ENCODE peak calls at places on chromosomes 11 and 22, in seven cellular contexts. One of them, this sample, is unnamed.

GRCh38 chr11:7115775-7116174 is 27.0 kb downstream of the RBMXL2 start:
- DNase-seq in sigmoid colon: no peak
- DNase-seq in transverse colon: no peak
- DNase-seq in stomach: no peak
- DNase-seq in GM23338: no peak
- DNase-seq in prostate gland: no peak
- DNase-seq in esophagus muscularis mucosa: no peak
- DNase-seq in this sample: no peak

GRCh38 chr22:23626286-23626975 is 5.7 kb downstream of the DRICH1 start:
- DNase-seq in sigmoid colon: no peak
- DNase-seq in transverse colon: no peak
- DNase-seq in stomach: no peak
- DNase-seq in GM23338: no peak
- DNase-seq in prostate gland: no peak
- DNase-seq in esophagus muscularis mucosa: no peak
- DNase-seq in this sample: no peak

GRCh38 chr11:2310786-2311455 is 9.1 kb downstream of the TSPAN32 start:
- DNase-seq in sigmoid colon: peak
- DNase-seq in transverse colon: no peak
- DNase-seq in stomach: no peak
- DNase-seq in GM23338: no peak
- DNase-seq in prostate gland: no peak
- DNase-seq in esophagus muscularis mucosa: no peak
- DNase-seq in this sample: no peak

GRCh38 chr11:3165152-3165705 is at the start of gene OSBPL5:
- DNase-seq in sigmoid colon: peak
- DNase-seq in transverse colon: peak
- DNase-seq in stomach: peak
- DNase-seq in GM23338: peak
- DNase-seq in prostate gland: peak
- DNase-seq in esophagus muscularis mucosa: no peak
- DNase-seq in this sample: no peak

GRCh38 chr11:78231962-78232459 is 43.3 kb downstream of the USP35 start:
- DNase-seq in sigmoid colon: no peak
- DNase-seq in transverse colon: no peak
- DNase-seq in stomach: no peak
- DNase-seq in GM23338: no peak
- DNase-seq in prostate gland: no peak
- DNase-seq in esophagus muscularis mucosa: peak
- DNase-seq in this sample: no peak

GRCh38 chr22:21634081-21634480 is 1.5 kb downstream of the CCDC116 start:
- DNase-seq in sigmoid colon: no peak
- DNase-seq in transverse colon: no peak
- DNase-seq in stomach: no peak
- DNase-seq in GM23338: no peak
- DNase-seq in prostate gland: no peak
- DNase-seq in esophagus muscularis mucosa: no peak
- DNase-seq in this sample: no peak

GRCh38 chr11:31813242-31813960 is 2.3 kb upstream of the PAX6 start:
- DNase-seq in sigmoid colon: no peak
- DNase-seq in transverse colon: no peak
- DNase-seq in stomach: no peak
- DNase-seq in GM23338: peak
- DNase-seq in prostate gland: no peak
- DNase-seq in esophagus muscularis mucosa: no peak
- DNase-seq in this sample: no peak

GRCh38 chr11:32448232-32448631 is 12.9 kb upstream of the WT1 start:
- DNase-seq in sigmoid colon: no peak
- DNase-seq in transverse colon: no peak
- DNase-seq in stomach: peak
- DNase-seq in GM23338: peak
- DNase-seq in prostate gland: no peak
- DNase-seq in esophagus muscularis mucosa: no peak
- DNase-seq in this sample: no peak

GRCh38 chr11:33699515-33700424 is 856 bp downstream of the C11orf91 start:
- DNase-seq in sigmoid colon: no peak
- DNase-seq in transverse colon: peak
- DNase-seq in stomach: peak
- DNase-seq in GM23338: no peak
- DNase-seq in prostate gland: no peak
- DNase-seq in esophagus muscularis mucosa: no peak
- DNase-seq in this sample: peak

GRCh38 chr11:33703234-33703633 is 2.6 kb upstream of the C11orf91 start:
- DNase-seq in sigmoid colon: no peak
- DNase-seq in transverse colon: no peak
- DNase-seq in stomach: no peak
- DNase-seq in GM23338: no peak
- DNase-seq in prostate gland: no peak
- DNase-seq in esophagus muscularis mucosa: no peak
- DNase-seq in this sample: no peak

GRCh38 chr11:33701831-33702230 is 1.2 kb upstream of the C11orf91 start:
- DNase-seq in sigmoid colon: no peak
- DNase-seq in transverse colon: no peak
- DNase-seq in stomach: peak
- DNase-seq in GM23338: no peak
- DNase-seq in prostate gland: no peak
- DNase-seq in esophagus muscularis mucosa: no peak
- DNase-seq in this sample: no peak

GRCh38 chr11:33700425-33701271 is at the start of gene C11orf91:
- DNase-seq in sigmoid colon: peak
- DNase-seq in transverse colon: peak
- DNase-seq in stomach: peak
- DNase-seq in GM23338: peak
- DNase-seq in prostate gland: peak
- DNase-seq in esophagus muscularis mucosa: peak
- DNase-seq in this sample: peak

GRCh38 chr11:33701302-33701701 is 676 bp upstream of the C11orf91 start:
- DNase-seq in sigmoid colon: no peak
- DNase-seq in transverse colon: no peak
- DNase-seq in stomach: no peak
- DNase-seq in GM23338: no peak
- DNase-seq in prostate gland: no peak
- DNase-seq in esophagus muscularis mucosa: no peak
- DNase-seq in this sample: no peak
- TF ChIP-seq POLR2AphosphoS5 in sigmoid colon: no peak
- TF ChIP-seq POLR2AphosphoS5 in transverse colon: no peak
- TF ChIP-seq POLR2AphosphoS5 in stomach: peak
- TF ChIP-seq POLR2AphosphoS5 in GM23338: no peak
- TF ChIP-seq POLR2AphosphoS5 in prostate gland: no peak
- TF ChIP-seq POLR2AphosphoS5 in esophagus muscularis mucosa: no peak
- TF ChIP-seq POLR2AphosphoS5 in this sample: no peak

GRCh38 chr11:76170473-76170872 is 35.8 kb downstream of the WNT11 start:
- DNase-seq in sigmoid colon: no peak
- DNase-seq in transverse colon: no peak
- DNase-seq in stomach: no peak
- DNase-seq in GM23338: no peak
- DNase-seq in prostate gland: no peak
- DNase-seq in esophagus muscularis mucosa: no peak
- DNase-seq in this sample: no peak
- TF ChIP-seq POLR2AphosphoS5 in sigmoid colon: no peak
- TF ChIP-seq POLR2AphosphoS5 in transverse colon: no peak
- TF ChIP-seq POLR2AphosphoS5 in stomach: no peak
- TF ChIP-seq POLR2AphosphoS5 in GM23338: no peak
- TF ChIP-seq POLR2AphosphoS5 in prostate gland: no peak
- TF ChIP-seq POLR2AphosphoS5 in esophagus muscularis mucosa: no peak
- TF ChIP-seq POLR2AphosphoS5 in this sample: no peak

GRCh38 chr22:46090051-46090591 is 60.2 kb upstream of the PPARA start:
- DNase-seq in sigmoid colon: peak
- DNase-seq in transverse colon: peak
- DNase-seq in stomach: peak
- DNase-seq in GM23338: no peak
- DNase-seq in prostate gland: no peak
- DNase-seq in esophagus muscularis mucosa: no peak
- DNase-seq in this sample: no peak

GRCh38 chr22:46090631-46091201 is 59.6 kb upstream of the PPARA start:
- DNase-seq in sigmoid colon: peak
- DNase-seq in transverse colon: no peak
- DNase-seq in stomach: no peak
- DNase-seq in GM23338: no peak
- DNase-seq in prostate gland: no peak
- DNase-seq in esophagus muscularis mucosa: no peak
- DNase-seq in this sample: no peak

GRCh38 chr22:46092011-46092410 is 58.3 kb upstream of the PPARA start:
- DNase-seq in sigmoid colon: no peak
- DNase-seq in transverse colon: no peak
- DNase-seq in stomach: no peak
- DNase-seq in GM23338: no peak
- DNase-seq in prostate gland: no peak
- DNase-seq in esophagus muscularis mucosa: no peak
- DNase-seq in this sample: no peak

GRCh38 chr22:46092646-46093410 is 57.5 kb upstream of the PPARA start:
- DNase-seq in sigmoid colon: no peak
- DNase-seq in transverse colon: no peak
- DNase-seq in stomach: no peak
- DNase-seq in GM23338: no peak
- DNase-seq in prostate gland: no peak
- DNase-seq in esophagus muscularis mucosa: no peak
- DNase-seq in this sample: no peak

GRCh38 chr22:46091277-46091977 is 58.9 kb upstream of the PPARA start:
- DNase-seq in sigmoid colon: no peak
- DNase-seq in transverse colon: no peak
- DNase-seq in stomach: no peak
- DNase-seq in GM23338: no peak
- DNase-seq in prostate gland: no peak
- DNase-seq in esophagus muscularis mucosa: no peak
- DNase-seq in this sample: no peak
- TF ChIP-seq POLR2AphosphoS5 in sigmoid colon: no peak
- TF ChIP-seq POLR2AphosphoS5 in transverse colon: no peak
- TF ChIP-seq POLR2AphosphoS5 in stomach: no peak
- TF ChIP-seq POLR2AphosphoS5 in GM23338: no peak
- TF ChIP-seq POLR2AphosphoS5 in prostate gland: no peak
- TF ChIP-seq POLR2AphosphoS5 in esophagus muscularis mucosa: no peak
- TF ChIP-seq POLR2AphosphoS5 in this sample: no peak

GRCh38 chr11:132307309-132308020 is 937.0 kb downstream of the NTM start:
- DNase-seq in sigmoid colon: no peak
- DNase-seq in transverse colon: no peak
- DNase-seq in stomach: no peak
- DNase-seq in GM23338: no peak
- DNase-seq in prostate gland: no peak
- DNase-seq in esophagus muscularis mucosa: no peak
- DNase-seq in this sample: no peak

GRCh38 chr11:132312161-132312560 is 941.7 kb downstream of the NTM start:
- DNase-seq in sigmoid colon: no peak
- DNase-seq in transverse colon: no peak
- DNase-seq in stomach: no peak
- DNase-seq in GM23338: no peak
- DNase-seq in prostate gland: no peak
- DNase-seq in esophagus muscularis mucosa: no peak
- DNase-seq in this sample: no peak

GRCh38 chr11:132311703-132312102 is 941.3 kb downstream of the NTM start:
- DNase-seq in sigmoid colon: no peak
- DNase-seq in transverse colon: no peak
- DNase-seq in stomach: no peak
- DNase-seq in GM23338: no peak
- DNase-seq in prostate gland: no peak
- DNase-seq in esophagus muscularis mucosa: no peak
- DNase-seq in this sample: no peak

GRCh38 chr11:132312616-132313210 is 942.3 kb downstream of the NTM start:
- DNase-seq in sigmoid colon: no peak
- DNase-seq in transverse colon: no peak
- DNase-seq in stomach: no peak
- DNase-seq in GM23338: peak
- DNase-seq in prostate gland: no peak
- DNase-seq in esophagus muscularis mucosa: no peak
- DNase-seq in this sample: no peak

GRCh38 chr11:132310390-132311375 is 940.3 kb downstream of the NTM start:
- DNase-seq in sigmoid colon: no peak
- DNase-seq in transverse colon: no peak
- DNase-seq in stomach: no peak
- DNase-seq in GM23338: no peak
- DNase-seq in prostate gland: no peak
- DNase-seq in esophagus muscularis mucosa: no peak
- DNase-seq in this sample: no peak
- TF ChIP-seq POLR2AphosphoS5 in sigmoid colon: no peak
- TF ChIP-seq POLR2AphosphoS5 in transverse colon: no peak
- TF ChIP-seq POLR2AphosphoS5 in stomach: no peak
- TF ChIP-seq POLR2AphosphoS5 in GM23338: no peak
- TF ChIP-seq POLR2AphosphoS5 in prostate gland: no peak
- TF ChIP-seq POLR2AphosphoS5 in esophagus muscularis mucosa: no peak
- TF ChIP-seq POLR2AphosphoS5 in this sample: no peak

DNA sequence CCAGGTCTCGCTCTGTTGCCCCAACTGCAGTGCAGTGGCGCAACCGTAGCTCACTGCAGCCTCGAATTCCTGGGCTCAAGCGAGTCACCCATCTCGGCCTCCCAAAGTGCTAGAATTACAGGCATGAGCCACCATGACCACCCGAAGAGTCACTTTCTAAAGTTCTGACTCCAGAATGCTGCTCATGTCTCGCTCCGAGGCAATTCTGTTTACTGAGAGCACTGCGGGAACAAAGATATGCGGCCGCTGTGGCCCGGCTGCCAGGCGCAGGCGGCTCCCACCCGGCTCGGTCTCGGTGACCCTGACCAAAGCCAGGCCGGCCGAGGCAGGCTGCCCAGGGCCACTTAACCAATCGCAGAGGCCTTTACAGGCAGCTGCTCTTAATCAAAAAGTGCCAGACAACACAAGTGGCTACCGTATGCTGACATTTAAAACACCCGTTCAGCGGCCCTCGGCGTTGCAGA is 78.7 kb downstream of the PHF21B start:
- DNase-seq in sigmoid colon: no peak
- DNase-seq in transverse colon: no peak
- DNase-seq in stomach: no peak
- DNase-seq in GM23338: no peak
- DNase-seq in prostate gland: no peak
- DNase-seq in esophagus muscularis mucosa: no peak
- DNase-seq in this sample: no peak
- TF ChIP-seq POLR2AphosphoS5 in sigmoid colon: no peak
- TF ChIP-seq POLR2AphosphoS5 in transverse colon: no peak
- TF ChIP-seq POLR2AphosphoS5 in stomach: no peak
- TF ChIP-seq POLR2AphosphoS5 in GM23338: no peak
- TF ChIP-seq POLR2AphosphoS5 in prostate gland: no peak
- TF ChIP-seq POLR2AphosphoS5 in esophagus muscularis mucosa: no peak
- TF ChIP-seq POLR2AphosphoS5 in this sample: no peak

GRCh38 chr22:43136255-43136654 is 6.9 kb downstream of the MCAT start:
- DNase-seq in sigmoid colon: no peak
- DNase-seq in transverse colon: peak
- DNase-seq in stomach: peak
- DNase-seq in GM23338: peak
- DNase-seq in prostate gland: no peak
- DNase-seq in esophagus muscularis mucosa: no peak
- DNase-seq in this sample: no peak
- TF ChIP-seq POLR2AphosphoS5 in sigmoid colon: no peak
- TF ChIP-seq POLR2AphosphoS5 in transverse colon: no peak
- TF ChIP-seq POLR2AphosphoS5 in stomach: no peak
- TF ChIP-seq POLR2AphosphoS5 in GM23338: no peak
- TF ChIP-seq POLR2AphosphoS5 in prostate gland: no peak
- TF ChIP-seq POLR2AphosphoS5 in esophagus muscularis mucosa: no peak
- TF ChIP-seq POLR2AphosphoS5 in this sample: no peak

This sample was measured in HL-60.